ENCODE peak calls at places on chromosomes 3 and 15, in eight cellular contexts. B, H, G, U, Y, K, X and Q are unnamed samples.

GRCh38 chr3:63980019-63980418 is 43.3 kb downstream of the PSMD6 start:
- DNase-seq in K (no peak), U (no peak), G (no peak), B (no peak), X (no peak), H (no peak), Y (no peak), Q (no peak)

GRCh38 chr15:52180196-52180835 is 10.9 kb downstream of the GNB5 start:
- DNase-seq in K (peak; percentile 36), B (no peak), X (no peak), H (peak; percentile 64), G (no peak), Y (no peak), U (peak; percentile 47), Q (no peak)

GRCh38 chr3:72050771-72051170 is 265.8 kb upstream of the PROK2 start:
- DNase-seq in U (no peak), G (no peak), B (no peak), K (no peak), Y (no peak), X (no peak), H (no peak), Q (no peak)

GRCh38 chr3:152466784-152467183 is 198.1 kb downstream of the MBNL1 start:
- DNase-seq in G (no peak), K (no peak), Y (no peak), X (no peak), B (no peak), U (no peak), H (no peak), Q (no peak)

GRCh38 chr15:26970712-26971210 is at the start of gene GABRG3:
- DNase-seq in Y (no peak), U (no peak), B (no peak), H (peak; percentile 87), G (no peak), K (no peak), X (peak; percentile 11), Q (no peak)

GRCh38 chr3:48469046-48469915 is 22.7 kb downstream of the ATRIP start:
- DNase-seq in G (no peak), H (peak; percentile 46), K (no peak), X (no peak), U (no peak), B (no peak), Y (no peak), Q (no peak)

GRCh38 chr3:133758969-133759739 is 13.0 kb downstream of the TF start:
- DNase-seq in K (no peak), U (no peak), G (no peak), H (no peak), B (no peak), Y (no peak), X (no peak), Q (no peak)

GRCh38 chr3:32557640-32558352 is 12.9 kb downstream of the DYNC1LI1 start:
- DNase-seq in B (no peak), G (no peak), Y (no peak), H (no peak), U (no peak), X (no peak), K (no peak), Q (no peak)

GRCh38 chr3:126474498-126475410 is 937 bp downstream of the ZXDC start:
- DNase-seq in Y (no peak), G (peak; percentile 74), X (peak; percentile 60), H (peak; percentile 81), K (no peak), U (no peak), B (peak; percentile 86), Q (peak; percentile 57)

DNA sequence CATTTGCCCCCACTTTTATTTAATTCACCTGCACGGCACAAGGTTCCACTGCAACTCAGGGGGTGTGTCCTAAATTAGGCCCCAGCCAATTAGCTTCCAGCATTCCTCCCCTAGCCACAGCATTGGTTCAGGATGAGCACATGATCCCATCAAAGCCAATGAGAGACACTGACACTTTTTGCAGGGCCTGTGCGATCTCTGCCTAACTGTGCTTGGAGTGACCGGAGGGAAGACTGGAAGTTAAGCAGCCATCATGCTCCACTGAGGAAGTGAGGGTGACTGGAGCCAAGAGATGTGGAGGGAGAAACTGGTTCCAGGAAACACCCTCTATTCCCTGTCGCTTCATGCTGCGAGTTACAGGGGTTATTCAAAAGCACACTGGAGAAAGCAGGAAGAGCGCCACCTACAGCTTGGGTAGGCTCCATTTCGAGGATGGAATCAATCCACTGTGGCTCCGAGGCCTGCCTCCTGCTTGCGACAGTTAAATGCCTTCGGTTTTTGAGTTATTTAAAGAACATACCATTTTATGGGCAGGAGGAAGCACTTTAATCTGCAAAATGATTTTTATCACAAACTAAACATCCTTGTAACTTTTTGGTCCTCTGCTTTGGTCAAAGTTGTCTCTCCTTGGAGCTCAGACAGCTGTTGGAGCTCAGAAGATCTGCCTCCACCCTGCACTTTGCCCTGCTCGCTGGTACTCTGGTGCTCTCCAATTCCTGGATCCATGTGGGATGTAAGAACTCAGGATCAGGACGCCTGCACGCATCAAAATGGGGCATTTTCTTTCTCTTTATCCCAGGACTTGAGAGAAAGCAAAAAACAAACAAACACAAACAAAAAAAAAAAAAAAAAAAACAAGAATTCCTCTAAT is 122.4 kb upstream of the WNT5A start:
- DNase-seq in U (no peak), X (no peak), B (no peak), Y (no peak), G (no peak), K (no peak), H (no peak), Q (no peak)
- TF ChIP-seq CTCF in U (no peak), X (no peak), B (no peak), Y (no peak), G (peak; percentile 27), K (no peak), H (peak; percentile 69), Q (no peak)

DNA sequence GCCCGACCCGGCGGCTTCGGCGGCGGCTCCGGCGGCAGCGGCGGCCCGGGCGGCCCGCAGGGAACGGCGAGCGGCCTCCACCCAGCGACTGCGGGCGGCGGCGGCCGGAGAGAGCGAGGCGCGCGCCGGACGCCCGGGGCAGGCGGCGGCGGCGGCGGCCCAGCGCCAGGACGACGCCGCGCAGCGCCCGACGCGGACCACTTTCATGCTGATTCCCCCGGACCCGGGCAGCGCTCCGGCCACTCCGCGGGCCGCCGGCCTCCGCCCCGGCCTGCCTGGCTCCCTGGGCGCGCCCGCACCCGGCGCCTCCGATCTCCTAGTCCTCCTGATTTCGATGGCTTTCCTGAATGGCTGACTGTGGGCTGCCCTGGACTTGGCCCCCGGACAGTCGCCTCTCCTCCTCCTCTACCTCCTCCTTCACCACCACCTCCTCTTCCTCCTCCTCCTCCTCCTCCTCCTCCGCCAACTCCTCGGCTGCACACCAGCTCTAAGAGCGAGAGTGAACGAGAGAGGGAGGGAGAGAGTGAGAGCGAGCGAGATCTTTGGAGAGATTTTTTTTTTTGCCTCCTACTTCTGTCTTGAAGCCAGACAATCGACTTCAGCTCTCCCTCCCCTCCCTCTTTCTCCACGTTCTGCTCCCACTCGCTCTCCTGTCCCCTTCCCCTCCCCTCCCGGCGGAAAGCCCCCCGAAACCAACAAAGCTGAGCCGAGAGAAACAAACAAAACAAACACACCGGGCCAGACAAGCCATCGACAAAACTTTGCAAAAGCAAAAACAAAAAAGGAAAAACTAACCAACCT is 841 bp downstream of the NR2F2 start:
- DNase-seq in X (peak; percentile 51), G (peak; percentile 59), B (peak; percentile 68), Y (no peak), H (peak; percentile 76), U (no peak), K (no peak), Q (no peak)
- TF ChIP-seq CTCF in X (no peak), G (no peak), B (no peak), Y (no peak), H (no peak), U (no peak), K (no peak), Q (no peak)

GRCh38 chr15:100570735-100571363 is 31.1 kb downstream of the LINS1 start:
- DNase-seq in X (no peak), G (no peak), B (no peak), K (no peak), U (no peak), H (no peak), Y (no peak), Q (no peak)

GRCh38 chr15:100573526-100573925 is 28.5 kb downstream of the LINS1 start:
- DNase-seq in H (no peak), K (no peak), X (no peak), U (no peak), Y (no peak), G (no peak), B (no peak), Q (no peak)

GRCh38 chr15:100570282-100570681 is 31.7 kb downstream of the LINS1 start:
- DNase-seq in U (no peak), H (no peak), X (no peak), Y (no peak), B (no peak), K (no peak), G (no peak), Q (no peak)

GRCh38 chr15:100571592-100572167 is 30.3 kb downstream of the LINS1 start:
- DNase-seq in U (no peak), Y (no peak), H (no peak), G (no peak), K (no peak), B (no peak), X (no peak), Q (no peak)

DNA sequence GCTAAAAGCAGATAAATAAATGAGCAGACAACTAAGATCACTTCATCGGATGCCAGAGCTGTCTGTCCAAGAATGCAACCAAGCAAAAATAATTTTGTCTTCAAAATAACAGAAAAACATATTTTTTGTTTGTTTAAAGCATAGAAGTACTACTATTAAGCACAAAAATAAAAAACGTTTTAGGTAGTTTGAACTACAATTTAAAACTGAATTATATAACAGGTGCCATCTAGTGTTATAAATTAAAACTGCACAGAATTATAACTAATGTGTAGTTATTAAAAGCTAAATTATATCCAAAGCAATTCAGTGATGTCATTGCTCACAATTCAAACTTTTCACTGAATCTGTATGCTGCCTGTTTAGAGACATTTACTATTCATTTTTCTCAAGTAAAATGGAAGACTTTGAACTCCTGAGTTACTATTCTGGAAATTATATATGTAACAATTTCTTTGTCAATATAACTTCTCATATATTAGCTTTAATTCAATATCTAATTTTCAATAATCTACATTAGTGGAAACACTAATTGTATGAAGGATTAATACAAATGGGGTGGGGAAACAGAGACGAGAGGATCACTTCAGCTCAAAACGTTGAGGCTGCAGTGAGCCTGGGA is 29.5 kb downstream of the LINS1 start:
- DNase-seq in K (no peak), X (no peak), Y (no peak), H (no peak), G (no peak), U (no peak), B (no peak), Q (no peak)
- TF ChIP-seq CTCF in K (no peak), X (peak; percentile 71), Y (peak; percentile 61), H (peak; percentile 67), G (peak; percentile 60), U (peak; percentile 77), B (peak; percentile 52), Q (peak; percentile 71)

GRCh38 chr3:99627062-99627826 is 11.2 kb upstream of the COL8A1 start:
- DNase-seq in K (no peak), G (no peak), B (no peak), Y (no peak), X (no peak), H (no peak), U (no peak), Q (no peak)

GRCh38 chr3:99624536-99625236 is 13.7 kb upstream of the COL8A1 start:
- DNase-seq in B (no peak), U (no peak), K (no peak), X (no peak), Y (no peak), H (no peak), G (no peak), Q (no peak)

GRCh38 chr3:99626415-99626788 is 12.0 kb upstream of the COL8A1 start:
- DNase-seq in U (no peak), G (no peak), Y (no peak), H (no peak), K (no peak), B (no peak), X (no peak), Q (no peak)

GRCh38 chr3:99625643-99626414 is 12.6 kb upstream of the COL8A1 start:
- DNase-seq in U (no peak), H (no peak), G (no peak), K (no peak), X (no peak), B (no peak), Y (no peak), Q (no peak)

GRCh38 chr3:99625237-99625622 is 13.2 kb upstream of the COL8A1 start:
- DNase-seq in K (no peak), Y (no peak), H (peak; percentile 63), B (no peak), G (no peak), U (no peak), X (no peak), Q (no peak)
- TF ChIP-seq CTCF in K (no peak), Y (no peak), H (peak; percentile 53), B (no peak), G (no peak), U (no peak), X (no peak), Q (no peak)